ENCODE peak calls at places on chromosomes 6 and 20, in seven cellular contexts. N, F, K, O, T, G and Q are unnamed samples. For H3K9me3, the result is how much of the 10 kb centered on the place peaks cover.

GRCh38 chr20:52103911-52104545 is 87.6 kb downstream of the ZFP64 start:
- DNase-seq in N (no peak), F (peak), K (peak), O (no peak), T (peak), G (no peak), Q (no peak)

GRCh38 chr6:11667876-11668275 is 110.7 kb downstream of the ADTRP start:
- DNase-seq in N (no peak), F (no peak), K (no peak), O (no peak), T (no peak), G (no peak), Q (no peak)

GRCh38 chr6:49415358-49415757 is 47.7 kb downstream of the MMUT start:
- DNase-seq in N (no peak), F (no peak), K (no peak), O (no peak), T (no peak), G (no peak), Q (no peak)

GRCh38 chr6:36383608-36384007 is 3.9 kb downstream of the ETV7 start:
- DNase-seq in N (no peak), F (no peak), K (no peak), O (no peak), T (no peak), G (no peak), Q (no peak)

GRCh38 chr6:125748534-125749111 is 809 bp upstream of the HEY2 start:
- DNase-seq in N (no peak), F (no peak), K (peak), O (no peak), T (peak), G (peak), Q (no peak)

GRCh38 chr20:40748182-40748581 is 59.1 kb upstream of the MAFB start:
- DNase-seq in N (no peak), F (no peak), K (no peak), O (no peak), T (no peak), G (no peak), Q (no peak)

GRCh38 chr6:33324139-33324538 is 6.6 kb upstream of the ZBTB22 start:
- DNase-seq in N (no peak), F (no peak), K (no peak), O (no peak), T (no peak), G (no peak), Q (no peak)

GRCh38 chr6:71289039-71289801 is 609 bp downstream of the OGFRL1 start:
- DNase-seq in N (peak), F (no peak), K (no peak), O (peak), T (peak), G (peak), Q (no peak)

GRCh38 chr6:52993461-52993860 is 1.6 kb downstream of the GSTA4 start:
- DNase-seq in N (no peak), F (no peak), K (no peak), O (no peak), T (peak), G (no peak), Q (no peak)

GRCh38 chr6:91534614-91535013 is 947.7 kb upstream of the MAP3K7 start:
- DNase-seq in N (no peak), F (no peak), K (no peak), O (no peak), T (no peak), G (no peak), Q (no peak)

GRCh38 chr6:153032255-153032882 is 29.9 kb upstream of the MTRF1L start:
- DNase-seq in N (no peak), F (no peak), K (peak), O (no peak), T (peak), G (no peak), Q (no peak)

GRCh38 chr6:13327691-13328075 is 654 bp downstream of the TBC1D7 start:
- DNase-seq in N (no peak), F (no peak), K (no peak), O (no peak), T (no peak), G (no peak), Q (no peak)

GRCh38 chr6:142193621-142194020 is 46.6 kb downstream of the VTA1 start:
- DNase-seq in N (no peak), F (no peak), K (no peak), O (no peak), T (no peak), G (no peak), Q (no peak)

GRCh38 chr6:12163744-12164507 is 126.2 kb upstream of the EDN1 start:
- DNase-seq in N (no peak), F (no peak), K (no peak), O (no peak), T (no peak), G (no peak), Q (no peak)

GRCh38 chr20:20229595-20229994 is 138.3 kb upstream of the INSM1 start:
- DNase-seq in N (no peak), F (no peak), K (no peak), O (no peak), T (no peak), G (no peak), Q (no peak)

GRCh38 chr6:28543671-28544131 is 18.0 kb downstream of the GPX5 start:
- DNase-seq in N (peak), F (no peak), K (no peak), O (no peak), T (peak), G (peak), Q (no peak)

GRCh38 chr6:53931086-53931485 is 136.3 kb downstream of the LRRC1 start:
- DNase-seq in N (no peak), F (no peak), K (no peak), O (no peak), T (no peak), G (no peak), Q (no peak)

GRCh38 chr6:166627875-166628849 is 1.1 kb upstream of the RPS6KA2 start:
- DNase-seq in N (peak), F (no peak), K (peak), O (peak), T (peak), G (peak), Q (no peak)

GRCh38 chr6:158256746-158257424 is 55.4 kb upstream of the TULP4 start:
- DNase-seq in N (no peak), F (no peak), K (no peak), O (no peak), T (no peak), G (no peak), Q (no peak)

GRCh38 chr20:20076297-20077065 is 24.1 kb downstream of the CFAP61 start:
- DNase-seq in N (no peak), F (no peak), K (peak), O (no peak), T (peak), G (no peak), Q (no peak)

GRCh38 chr20:48421547-48421946 is 406.3 kb downstream of the PREX1 start:
- DNase-seq in N (no peak), F (no peak), K (no peak), O (no peak), T (no peak), G (no peak), Q (no peak)

GRCh38 chr6:89527634-89528033 is 94.7 kb downstream of the ANKRD6 start:
- DNase-seq in N (no peak), F (no peak), K (no peak), O (no peak), T (no peak), G (no peak), Q (no peak)

GRCh38 chr6:24520929-24521546 is 26.3 kb downstream of the ALDH5A1 start:
- DNase-seq in N (no peak), F (peak), K (peak), O (peak), T (peak), G (no peak), Q (no peak)

GRCh38 chr6:15417811-15418210 is 171.9 kb downstream of the JARID2 start:
- DNase-seq in N (no peak), F (no peak), K (peak), O (no peak), T (peak), G (no peak), Q (no peak)

GRCh38 chr6:15416932-15417509 is 171.2 kb downstream of the JARID2 start:
- DNase-seq in N (no peak), F (no peak), K (no peak), O (no peak), T (no peak), G (no peak), Q (no peak)

GRCh38 chr6:15421945-15422733 is 176.3 kb downstream of the JARID2 start:
- DNase-seq in N (no peak), F (no peak), K (no peak), O (no peak), T (no peak), G (no peak), Q (no peak)

GRCh38 chr6:15420959-15421438 is 175.1 kb downstream of the JARID2 start:
- DNase-seq in N (no peak), F (no peak), K (no peak), O (no peak), T (no peak), G (no peak), Q (no peak)

GRCh38 chr6:15419493-15419892 is 173.6 kb downstream of the JARID2 start:
- DNase-seq in N (no peak), F (no peak), K (no peak), O (no peak), T (no peak), G (no peak), Q (no peak)
- H3K9me3 ChIP-seq in N (under half), F (under half), K (under half), O (under half), T (under half), G (under half), Q (under half)

GRCh38 chr20:17849901-17850673 is 118.5 kb downstream of the SNX5 start:
- DNase-seq in N (peak), F (no peak), K (peak), O (peak), T (peak), G (no peak), Q (peak)

GRCh38 chr20:17848249-17848648 is 120.3 kb downstream of the SNX5 start:
- DNase-seq in N (no peak), F (no peak), K (no peak), O (no peak), T (no peak), G (no peak), Q (no peak)

GRCh38 chr20:17849111-17849900 is 119.3 kb downstream of the SNX5 start:
- DNase-seq in N (no peak), F (no peak), K (no peak), O (no peak), T (no peak), G (no peak), Q (no peak)

GRCh38 chr20:17850674-17851006 is 118.0 kb downstream of the SNX5 start:
- DNase-seq in N (no peak), F (no peak), K (no peak), O (no peak), T (no peak), G (no peak), Q (no peak)

GRCh38 chr20:17848649-17849048 is 119.9 kb downstream of the SNX5 start:
- DNase-seq in N (no peak), F (no peak), K (no peak), O (no peak), T (no peak), G (no peak), Q (no peak)
- H3K4me3 ChIP-seq in N (no peak), F (no peak), K (no peak), O (no peak), T (no peak), G (no peak), Q (no peak)

GRCh38 chr6:64428186-64428585 is 792.6 kb downstream of the PHF3 start:
- DNase-seq in N (no peak), F (no peak), K (no peak), O (no peak), T (peak), G (no peak), Q (no peak)
- H3K9me3 ChIP-seq in N (under half), F (under half), K (under half), O (under half), T (under half), G (under half), Q (under half)

GRCh38 chr6:31820051-31820389 is 4.7 kb downstream of the HSPA1A start:
- DNase-seq in N (no peak), F (no peak), K (no peak), O (no peak), T (no peak), G (no peak), Q (no peak)
- H3K4me3 ChIP-seq in N (no peak), F (no peak), K (no peak), O (peak), T (no peak), G (no peak), Q (peak)

GRCh38 chr20:11436113-11436890 is 481.4 kb upstream of the BTBD3 start:
- DNase-seq in N (no peak), F (no peak), K (no peak), O (no peak), T (no peak), G (no peak), Q (no peak)
- H3K9me3 ChIP-seq in N (under half), F (under half), K (under half), O (under half), T (under half), G (under half), Q (under half)

GRCh38 chr6:40907198-40907701 is 131.8 kb downstream of the UNC5CL start:
- DNase-seq in N (no peak), F (no peak), K (peak), O (no peak), T (peak), G (no peak), Q (no peak)
- H3K4me3 ChIP-seq in N (no peak), F (no peak), K (no peak), O (no peak), T (no peak), G (no peak), Q (no peak)

DNA sequence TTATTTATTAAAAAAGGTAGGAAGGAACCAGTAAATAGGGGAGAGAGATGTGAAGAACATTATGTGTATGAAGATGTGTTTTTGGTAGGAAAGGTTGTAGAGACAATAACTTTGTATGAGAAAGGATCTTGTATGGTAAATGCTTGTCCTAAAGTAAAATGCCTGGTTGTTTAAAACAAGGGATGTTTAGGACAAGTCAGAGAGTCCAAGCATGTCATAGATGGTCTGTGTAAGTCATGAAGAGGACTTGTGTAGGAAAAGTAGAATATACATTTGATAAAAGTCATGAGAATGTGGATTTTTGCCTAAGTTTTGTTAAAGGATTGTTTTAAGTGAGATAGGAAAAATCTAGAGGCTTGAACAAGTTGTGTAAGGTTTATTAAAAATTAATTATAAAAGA is 325.1 kb downstream of the CDH26 start:
- DNase-seq in N (no peak), F (no peak), K (no peak), O (no peak), T (no peak), G (no peak), Q (no peak)
- H3K9me3 ChIP-seq in N (under half), F (half or more), K (under half), O (under half), T (under half), G (under half), Q (under half)

DNA sequence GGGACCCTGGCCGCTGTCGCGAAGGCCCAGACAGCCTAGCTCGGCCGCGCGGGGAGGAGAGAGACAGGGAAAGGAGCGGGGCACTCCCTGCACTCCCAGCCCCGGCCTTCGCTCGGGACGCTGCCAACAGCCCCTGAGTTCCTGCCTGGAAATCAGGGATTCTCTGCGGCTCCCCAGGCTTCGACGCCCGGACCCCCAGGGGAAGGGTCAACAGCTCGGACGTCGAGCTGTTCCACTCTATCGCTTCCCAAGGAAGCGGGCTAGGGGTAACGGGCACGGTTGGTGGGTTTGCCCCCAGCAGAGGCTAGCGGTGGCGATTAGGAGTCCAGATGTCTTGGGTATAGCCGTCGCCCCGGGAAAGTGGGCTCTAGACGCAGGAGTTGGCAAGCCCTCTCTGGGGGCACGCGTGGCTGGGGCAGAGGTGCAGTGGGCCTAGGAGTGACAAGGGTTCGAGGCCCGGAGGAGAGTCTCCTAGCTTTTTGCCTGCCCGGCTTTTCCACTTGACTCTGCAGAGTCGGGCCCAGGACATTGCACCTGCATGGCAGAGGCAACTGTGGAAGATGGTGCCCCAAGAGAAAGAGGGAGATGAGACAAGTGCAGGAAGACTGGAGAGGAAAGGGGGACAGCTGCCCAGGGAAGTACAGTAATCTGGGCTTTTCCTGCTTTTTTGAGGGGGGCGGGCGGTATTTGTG is 8.3 kb downstream of the POU3F2 start:
- DNase-seq in N (no peak), F (no peak), K (no peak), O (no peak), T (no peak), G (peak), Q (no peak)
- H3K4me3 ChIP-seq in N (no peak), F (peak), K (no peak), O (no peak), T (no peak), G (no peak), Q (no peak)

GRCh38 chr6:100460650-100461204 is 4.0 kb downstream of the SIM1 start:
- DNase-seq in N (no peak), F (no peak), K (no peak), O (no peak), T (no peak), G (peak), Q (no peak)
- H3K9me3 ChIP-seq in N (under half), F (under half), K (half or more), O (under half), T (under half), G (under half), Q (under half)

GRCh38 chr20:36402708-36403107 is 96.6 kb downstream of the DLGAP4 start:
- DNase-seq in N (no peak), F (no peak), K (no peak), O (no peak), T (no peak), G (no peak), Q (no peak)
- H3K4me3 ChIP-seq in N (no peak), F (no peak), K (no peak), O (no peak), T (no peak), G (no peak), Q (no peak)